ENCODE peak calls at places on chromosomes 6 and 20, in four cellular contexts. N is cardiac fibroblast; Z is foreskin fibroblast; B is effector memory CD4-positive, alpha-beta T cell. H is an unnamed sample.

GRCh38 chr6:49321673-49322072 is 141.4 kb downstream of the MMUT start:
- DNase-seq in Z (no peak), B (no peak), N (no peak), H (no peak)

GRCh38 chr6:128208851-128209580 is 308.2 kb upstream of the THEMIS start:
- DNase-seq in Z (peak), B (no peak), N (peak), H (no peak)

GRCh38 chr6:33566182-33567084 is 13.6 kb downstream of the BAK1 start:
- DNase-seq in B (no peak), Z (peak), N (peak), H (no peak)

GRCh38 chr6:72689107-72689954 is 67.5 kb downstream of the KCNQ5 start:
- DNase-seq in N (peak), Z (no peak), B (no peak), H (peak)

GRCh38 chr6:5471637-5472430 is 210.5 kb downstream of the FARS2 start:
- DNase-seq in B (no peak), N (no peak), Z (no peak), H (no peak)

GRCh38 chr20:23246682-23247664 is 103.6 kb upstream of the NXT1 start:
- DNase-seq in Z (no peak), N (no peak), B (no peak), H (no peak)

GRCh38 chr6:14880717-14881116 is 365.2 kb upstream of the JARID2 start:
- DNase-seq in N (no peak), B (no peak), Z (no peak), H (no peak)

GRCh38 chr20:6663751-6664388 is 103.6 kb upstream of the BMP2 start:
- DNase-seq in B (no peak), Z (no peak), N (peak), H (no peak)

GRCh38 chr6:48994811-48995210 is 468.2 kb downstream of the MMUT start:
- DNase-seq in N (no peak), Z (no peak), B (no peak), H (no peak)

GRCh38 chr6:84599991-84600390 is 164.4 kb downstream of the TBX18 start:
- DNase-seq in N (peak), Z (no peak), B (no peak), H (no peak)

GRCh38 chr6:106396426-106397220 is 36.1 kb downstream of the CRYBG1 start:
- DNase-seq in Z (no peak), N (no peak), B (no peak), H (no peak)

GRCh38 chr6:169046483-169047192 is 207.0 kb downstream of the THBS2 start:
- DNase-seq in N (peak), Z (peak), B (no peak), H (no peak)

GRCh38 chr6:166419268-166419667 is 36.5 kb upstream of the MPC1 start:
- DNase-seq in B (peak), Z (no peak), N (peak), H (peak)

GRCh38 chr6:35341557-35341956 is 801 bp upstream of the PPARD start:
- DNase-seq in B (no peak), N (no peak), Z (no peak), H (no peak)

GRCh38 chr20:47607208-47607613 is 105.5 kb downstream of the NCOA3 start:
- DNase-seq in Z (peak), N (peak), B (no peak), H (no peak)

GRCh38 chr6:128963561-128963960 is 80.6 kb downstream of the LAMA2 start:
- DNase-seq in Z (peak), B (no peak), N (peak), H (no peak)

GRCh38 chr20:9889270-9889981 is 50.5 kb upstream of the PAK5 start:
- DNase-seq in N (no peak), Z (no peak), B (no peak), H (peak)

GRCh38 chr6:161222706-161223234 is 51.1 kb downstream of the AGPAT4 start:
- DNase-seq in B (no peak), Z (no peak), N (no peak), H (no peak)

GRCh38 chr6:48678390-48678789 is 567.4 kb upstream of the PTCHD4 start:
- DNase-seq in B (no peak), N (no peak), Z (no peak), H (no peak)

GRCh38 chr20:33653218-33653899 is 8.8 kb upstream of the C20orf144 start:
- DNase-seq in Z (peak), N (peak), B (no peak), H (peak)

GRCh38 chr20:61437280-61438206 is 185.5 kb downstream of the CDH4 start:
- DNase-seq in Z (peak), B (no peak), N (peak), H (no peak)

GRCh38 chr6:16925461-16925860 is 164.2 kb upstream of the ATXN1 start:
- DNase-seq in N (no peak), B (no peak), Z (no peak), H (no peak)

GRCh38 chr6:94245395-94245794 is 826.0 kb upstream of the EPHA7 start:
- DNase-seq in N (no peak), Z (no peak), B (no peak), H (no peak)

GRCh38 chr6:3723966-3724365 is 27.5 kb downstream of the PXDC1 start:
- DNase-seq in Z (no peak), N (no peak), B (no peak), H (no peak)

GRCh38 chr6:150490586-150490985 is 109.1 kb upstream of the PLEKHG1 start:
- DNase-seq in N (no peak), Z (no peak), B (no peak), H (no peak)

GRCh38 chr6:1136415-1136774 is 175.5 kb upstream of the FOXQ1 start:
- DNase-seq in Z (peak), N (no peak), B (no peak), H (no peak)

GRCh38 chr6:158332237-158332636 is 20.0 kb downstream of the TULP4 start:
- DNase-seq in N (no peak), Z (no peak), B (no peak), H (no peak)

GRCh38 chr6:41636803-41637178 is 1.5 kb upstream of the MDFI start:
- DNase-seq in Z (no peak), N (no peak), B (no peak), H (no peak)

GRCh38 chr20:3734111-3734843 is 1.8 kb downstream of the HSPA12B start:
- DNase-seq in B (no peak), N (no peak), Z (no peak), H (no peak)

GRCh38 chr6:113786168-113786567 is 71.0 kb upstream of the MARCKS start:
- DNase-seq in B (no peak), N (no peak), Z (no peak), H (no peak)

GRCh38 chr20:43840382-43841070 is 74.1 kb upstream of the TOX2 start:
- DNase-seq in B (no peak), N (peak), Z (no peak), H (peak)

GRCh38 chr6:119575721-119576120 is 226.2 kb upstream of the MAN1A1 start:
- DNase-seq in Z (peak), N (peak), B (no peak), H (no peak)

GRCh38 chr6:147054158-147054557 is 150.1 kb upstream of the STXBP5 start:
- DNase-seq in Z (no peak), B (no peak), N (no peak), H (no peak)

GRCh38 chr6:126180585-126180984 is 159.3 kb upstream of the CENPW start:
- DNase-seq in Z (peak), B (no peak), N (peak), H (no peak)

DNA sequence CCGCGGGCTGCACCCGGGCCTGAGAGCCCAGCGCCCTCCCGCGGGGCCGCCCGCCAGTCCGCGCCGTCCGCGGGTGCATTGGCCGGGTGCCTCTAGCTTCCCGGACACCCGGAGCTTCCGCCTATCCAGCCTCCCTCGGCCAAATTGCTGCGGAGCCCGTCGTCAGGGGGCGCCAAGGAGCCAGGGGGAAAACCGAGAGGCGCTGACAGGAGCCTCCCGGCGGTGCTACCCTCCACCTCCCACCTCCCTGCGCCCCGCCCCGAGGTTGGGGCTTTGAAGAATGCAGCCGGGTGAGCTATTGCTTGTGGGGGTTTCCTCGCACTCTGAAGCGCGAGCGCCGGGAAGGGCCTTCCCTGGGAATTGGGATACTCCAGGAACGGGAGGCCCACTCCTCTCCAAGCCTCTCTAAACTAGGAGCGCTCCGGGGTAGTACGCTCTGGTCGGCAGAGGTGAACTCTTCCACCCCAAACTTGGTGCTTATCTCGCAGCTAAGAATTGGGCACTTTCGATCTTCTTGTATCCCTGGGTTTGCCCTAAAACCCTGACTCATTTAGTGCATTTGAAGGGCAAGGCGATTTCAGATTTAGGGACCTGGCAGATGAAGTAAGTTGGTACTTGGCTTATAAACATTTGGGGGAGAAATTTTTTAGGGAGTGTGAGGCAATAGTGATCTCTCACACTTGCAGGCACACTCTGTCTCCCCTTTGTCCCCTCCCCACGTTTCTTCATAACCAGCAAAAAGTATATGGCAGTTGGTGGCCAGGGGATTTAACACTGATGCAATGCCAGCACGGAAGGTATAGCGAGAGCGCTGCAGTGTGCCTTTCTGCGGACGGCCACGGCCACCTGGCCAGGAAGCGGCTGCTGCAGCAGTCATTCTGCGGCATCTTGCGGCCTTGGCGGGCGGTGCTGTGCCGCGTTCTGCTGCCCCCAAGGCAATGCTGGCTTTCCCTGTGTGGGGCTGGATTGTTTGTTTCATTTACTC is 556 bp downstream of the BEND6 start:
- DNase-seq in B (no peak), Z (peak), N (peak), H (peak)
- H3K4me3 ChIP-seq in B (peak), Z (peak), N (peak), H (peak)

DNA sequence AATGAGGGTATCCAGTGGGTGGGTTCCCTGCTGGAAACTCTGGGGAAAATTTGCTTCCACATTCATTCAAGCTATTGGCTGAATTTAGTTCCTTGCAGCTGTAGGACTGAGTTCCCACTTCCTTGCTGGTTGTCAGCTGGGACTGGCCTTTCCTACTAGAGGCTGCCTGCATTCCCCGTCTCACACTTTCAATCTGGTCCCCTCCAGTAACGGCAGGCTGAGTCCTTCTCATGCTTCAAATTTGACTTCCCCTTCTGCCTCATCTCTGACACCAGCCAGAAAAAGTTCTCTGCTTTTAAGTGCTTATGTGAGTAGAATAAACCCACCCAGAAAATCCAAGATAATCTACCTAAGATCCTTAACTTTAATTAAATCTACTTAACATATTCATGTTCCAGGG is 4.4 kb downstream of the CSNK2A1 start:
- DNase-seq in B (no peak), N (no peak), Z (no peak), H (no peak)
- H3K4me3 ChIP-seq in B (no peak), N (no peak), Z (no peak), H (no peak)

DNA sequence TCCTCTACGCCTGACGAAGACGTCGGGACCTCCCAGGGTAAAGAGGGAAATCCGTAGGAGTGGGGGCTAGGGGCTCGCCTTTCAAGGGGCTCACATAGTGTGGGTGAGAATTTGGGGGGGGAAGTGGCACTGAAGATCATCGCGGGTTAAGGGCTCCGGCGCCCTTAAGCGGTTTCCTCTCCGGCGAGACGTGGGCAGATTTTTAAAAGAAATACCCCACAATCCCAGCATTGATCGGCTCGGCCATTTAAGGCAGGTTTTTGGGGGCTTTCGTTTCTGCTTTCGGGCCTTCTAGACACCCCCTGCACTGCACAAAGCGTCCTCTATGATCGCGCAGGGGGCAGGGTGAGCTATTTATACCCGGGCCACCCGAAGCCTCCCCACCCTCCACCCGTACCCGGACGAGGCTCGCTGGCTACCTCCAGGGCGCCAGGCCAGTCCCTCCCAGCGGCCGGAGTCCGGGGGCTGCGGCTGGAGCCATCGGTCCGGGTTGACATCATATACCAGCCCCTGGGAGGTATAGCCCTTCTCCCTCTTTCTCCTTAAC is 1.2 kb downstream of the NKX2-2 start:
- DNase-seq in N (no peak), B (no peak), Z (no peak), H (no peak)
- H3K4me3 ChIP-seq in N (no peak), B (peak), Z (peak), H (no peak)

GRCh38 chr6:13574571-13575376 is at the start of gene SIRT5:
- DNase-seq in B (peak), N (peak), Z (peak), H (peak)

GRCh38 chr6:13574149-13574570 is 241 bp upstream of the SIRT5 start:
- DNase-seq in B (peak), N (peak), Z (peak), H (peak)

GRCh38 chr6:13573669-13574110 is 711 bp upstream of the SIRT5 start:
- DNase-seq in Z (peak), N (peak), B (no peak), H (no peak)

GRCh38 chr6:13576017-13576416 is 1.6 kb downstream of the SIRT5 start:
- DNase-seq in B (no peak), N (no peak), Z (no peak), H (no peak)

DNA sequence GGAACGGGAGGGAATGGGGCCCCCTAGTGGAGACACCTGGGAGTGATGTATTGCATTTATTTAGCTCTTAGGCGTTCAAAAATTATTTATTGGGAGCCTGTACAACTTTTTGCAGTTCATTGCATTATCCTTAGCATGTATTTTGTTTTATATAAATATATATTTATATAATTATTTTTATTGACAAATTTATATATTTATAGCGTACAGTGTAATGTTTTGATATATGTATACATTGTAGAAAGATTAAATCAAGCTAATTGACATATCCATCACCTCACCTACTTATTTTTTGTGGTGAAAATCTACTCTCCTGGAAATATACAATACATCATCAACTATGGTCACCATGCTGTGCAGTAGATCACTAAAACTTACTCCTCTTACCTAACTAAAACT is 975 bp downstream of the SIRT5 start:
- DNase-seq in N (no peak), B (no peak), Z (no peak), H (no peak)
- H3K4me3 ChIP-seq in N (peak), B (peak), Z (peak), H (peak)

GRCh38 chr6:142855877-142856606 is 88.9 kb downstream of the HIVEP2 start:
- DNase-seq in N (no peak), B (no peak), Z (no peak), H (no peak)
- H3K4me3 ChIP-seq in N (no peak), B (peak), Z (no peak), H (peak)